ENCODE peak calls at places on chromosome 3, in five cellular contexts. I, S, A, M and V are unnamed samples.

GRCh38 chr3:45553469-45553974 is 41.0 kb upstream of the LIMD1 start:
- DNase-seq in I (peak), S (peak), A (no peak), M (peak), V (no peak)

GRCh38 chr3:9500108-9501050 is 53.2 kb downstream of the LHFPL4 start:
- DNase-seq in I (peak), S (peak), A (no peak), M (no peak), V (no peak)

GRCh38 chr3:63251499-63251898 is 26.6 kb upstream of the SYNPR start:
- DNase-seq in I (no peak), S (no peak), A (no peak), M (no peak), V (no peak)

GRCh38 chr3:33718595-33718907 is 497 bp upstream of the CLASP2 start:
- DNase-seq in I (no peak), S (peak), A (no peak), M (no peak), V (no peak)

GRCh38 chr3:8147726-8148125 is 353.9 kb upstream of the LMCD1 start:
- DNase-seq in I (no peak), S (no peak), A (no peak), M (no peak), V (no peak)

GRCh38 chr3:40524222-40524570 is 564 bp upstream of the ZNF621 start:
- DNase-seq in I (no peak), S (no peak), A (no peak), M (no peak), V (no peak)

GRCh38 chr3:17939157-17939556 is 196.7 kb upstream of the TBC1D5 start:
- DNase-seq in I (no peak), S (no peak), A (no peak), M (no peak), V (no peak)

GRCh38 chr3:50885491-50885890 is 210.8 kb downstream of the DOCK3 start:
- DNase-seq in I (no peak), S (no peak), A (no peak), M (no peak), V (no peak)

GRCh38 chr3:152258448-152259302 is 10.1 kb upstream of the MBNL1 start:
- DNase-seq in I (no peak), S (no peak), A (no peak), M (peak), V (peak)

GRCh38 chr3:11510001-11510760 is 133.5 kb downstream of the VGLL4 start:
- DNase-seq in I (no peak), S (no peak), A (no peak), M (peak), V (no peak)

GRCh38 chr3:41681479-41681878 is 280.4 kb downstream of the ULK4 start:
- DNase-seq in I (no peak), S (no peak), A (no peak), M (no peak), V (no peak)

GRCh38 chr3:29275309-29275708 is 5.6 kb upstream of the RBMS3 start:
- DNase-seq in I (no peak), S (peak), A (no peak), M (peak), V (no peak)

GRCh38 chr3:31942446-31942845 is 38.6 kb downstream of the OSBPL10 start:
- DNase-seq in I (no peak), S (no peak), A (no peak), M (no peak), V (no peak)

GRCh38 chr3:168117059-168117458 is 21.3 kb upstream of the GOLIM4 start:
- DNase-seq in I (no peak), S (no peak), A (no peak), M (no peak), V (no peak)

GRCh38 chr3:73365756-73366397 is 258.9 kb downstream of the PDZRN3 start:
- DNase-seq in I (no peak), S (peak), A (no peak), M (peak), V (peak)

GRCh38 chr3:195908439-195909293 is at the start of gene TNK2:
- DNase-seq in I (no peak), S (peak), A (no peak), M (no peak), V (no peak)

GRCh38 chr3:65988440-65988839 is 50.3 kb downstream of the MAGI1 start:
- DNase-seq in I (no peak), S (no peak), A (no peak), M (no peak), V (no peak)

GRCh38 chr3:27641271-27641670 is 80.9 kb downstream of the EOMES start:
- DNase-seq in I (no peak), S (no peak), A (no peak), M (no peak), V (no peak)

GRCh38 chr3:15331606-15332404 is 581 bp downstream of the SH3BP5 start:
- DNase-seq in I (peak), S (peak), A (no peak), M (peak), V (peak)

GRCh38 chr3:51696954-51697353 is 9.9 kb upstream of the GRM2 start:
- DNase-seq in I (no peak), S (no peak), A (no peak), M (no peak), V (no peak)

GRCh38 chr3:169196789-169197188 is 466.7 kb downstream of the MECOM start:
- DNase-seq in I (no peak), S (no peak), A (no peak), M (no peak), V (no peak)

GRCh38 chr3:108131105-108131794 is 40.4 kb upstream of the CD47 start:
- DNase-seq in I (no peak), S (no peak), A (no peak), M (no peak), V (no peak)

GRCh38 chr3:112775011-112775742 is 71.5 kb downstream of the CD200R1L start:
- DNase-seq in I (no peak), S (no peak), A (no peak), M (peak), V (no peak)

GRCh38 chr3:48435223-48435595 is 4.7 kb downstream of the CCDC51 start:
- DNase-seq in I (no peak), S (no peak), A (no peak), M (no peak), V (no peak)

GRCh38 chr3:169390310-169390731 is 273.2 kb downstream of the MECOM start:
- DNase-seq in I (no peak), S (no peak), A (no peak), M (no peak), V (no peak)

GRCh38 chr3:153052096-153052460 is 109.9 kb upstream of the RAP2B start:
- DNase-seq in I (no peak), S (no peak), A (no peak), M (peak), V (no peak)

GRCh38 chr3:184541886-184542562 is 19.6 kb upstream of the EPHB3 start:
- DNase-seq in I (no peak), S (no peak), A (no peak), M (no peak), V (no peak)

GRCh38 chr3:59280113-59280512 is 230.3 kb upstream of the CFAP20DC start:
- DNase-seq in I (no peak), S (no peak), A (no peak), M (no peak), V (no peak)

GRCh38 chr3:49668861-49669260 is 5.3 kb upstream of the APEH start:
- DNase-seq in I (no peak), S (no peak), A (no peak), M (no peak), V (no peak)

GRCh38 chr3:171878441-171879225 is 35.5 kb downstream of the TMEM212 start:
- DNase-seq in I (no peak), S (no peak), A (no peak), M (no peak), V (no peak)

GRCh38 chr3:51967384-51968174 is at the start of gene PCBP4:
- DNase-seq in I (peak), S (peak), A (no peak), M (peak), V (peak)

GRCh38 chr3:107251819-107252218 is 125.4 kb upstream of the CCDC54 start:
- DNase-seq in I (no peak), S (no peak), A (no peak), M (no peak), V (no peak)

GRCh38 chr3:110608566-110608965 is 463.1 kb upstream of the NECTIN3 start:
- DNase-seq in I (no peak), S (no peak), A (no peak), M (no peak), V (no peak)

GRCh38 chr3:19022546-19022945 is 125.8 kb upstream of the KCNH8 start:
- DNase-seq in I (no peak), S (no peak), A (no peak), M (no peak), V (no peak)

GRCh38 chr3:16507540-16508241 is 5.8 kb downstream of the RFTN1 start:
- DNase-seq in I (no peak), S (no peak), A (no peak), M (no peak), V (no peak)
- TF ChIP-seq POLR2A in I (peak), S (no peak), A (no peak), M (no peak), V (no peak)

GRCh38 chr3:122094693-122095092 is 39.5 kb downstream of the CD86 start:
- DNase-seq in I (no peak), S (no peak), A (no peak), M (no peak), V (no peak)
- TF ChIP-seq POLR2A in I (no peak), S (no peak), A (no peak), M (no peak), V (no peak)

GRCh38 chr3:159988617-159989251 is at the start of gene IL12A:
- DNase-seq in I (peak), S (peak), A (peak), M (peak), V (peak)
- TF ChIP-seq POLR2A in I (no peak), S (no peak), A (no peak), M (no peak), V (no peak)

GRCh38 chr3:128748527-128748926 is 22.5 kb downstream of the RAB7A start:
- DNase-seq in I (no peak), S (no peak), A (no peak), M (no peak), V (no peak)
- TF ChIP-seq POLR2A in I (no peak), S (no peak), A (no peak), M (no peak), V (no peak)

GRCh38 chr3:130849111-130849552 is 44.8 kb upstream of the ATP2C1 start:
- DNase-seq in I (no peak), S (peak), A (no peak), M (no peak), V (peak)

GRCh38 chr3:130850846-130851245 is 43.0 kb upstream of the ATP2C1 start:
- DNase-seq in I (no peak), S (no peak), A (no peak), M (no peak), V (no peak)

GRCh38 chr3:130846181-130846580 is 47.7 kb upstream of the ATP2C1 start:
- DNase-seq in I (no peak), S (no peak), A (no peak), M (no peak), V (no peak)

GRCh38 chr3:130854208-130854864 is 39.5 kb upstream of the ATP2C1 start:
- DNase-seq in I (no peak), S (no peak), A (no peak), M (no peak), V (no peak)

DNA sequence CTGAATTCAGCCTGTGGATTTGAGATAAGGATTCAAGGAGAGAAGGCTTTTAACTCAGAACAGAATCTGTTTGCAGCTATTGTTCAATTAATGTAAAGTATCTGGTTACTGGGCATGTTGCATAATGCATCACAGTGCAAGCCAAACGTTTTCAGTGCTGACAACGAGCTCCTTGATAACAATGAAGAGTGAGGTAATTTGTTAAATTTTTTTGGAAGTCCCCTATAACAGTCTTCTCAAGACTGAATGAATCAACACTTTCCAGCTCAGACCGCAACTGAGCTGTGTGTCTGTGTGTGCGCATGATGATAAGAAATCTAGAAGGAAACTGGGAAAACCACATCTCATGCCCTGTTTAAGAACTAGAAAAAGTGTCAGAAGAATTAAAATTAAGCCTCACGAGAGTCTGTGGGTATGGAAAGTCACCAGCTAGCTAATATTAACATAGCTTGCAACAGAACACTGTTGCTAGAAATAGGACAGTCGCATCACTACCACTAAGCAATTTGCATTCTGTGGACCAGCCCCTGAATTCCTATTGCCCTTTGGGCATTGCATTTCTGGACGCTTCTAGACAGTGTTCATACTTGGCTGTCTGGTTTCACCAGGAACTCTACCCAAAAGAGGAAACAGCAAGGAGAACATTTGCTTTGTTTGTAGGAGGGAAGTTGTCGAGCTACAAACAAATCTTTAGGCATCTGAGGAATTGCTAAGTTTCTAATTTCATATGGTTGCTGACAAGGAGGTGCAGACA is 43.7 kb upstream of the ATP2C1 start:
- DNase-seq in I (no peak), S (peak), A (no peak), M (no peak), V (no peak)
- TF ChIP-seq POLR2A in I (peak), S (no peak), A (no peak), M (no peak), V (no peak)

DNA sequence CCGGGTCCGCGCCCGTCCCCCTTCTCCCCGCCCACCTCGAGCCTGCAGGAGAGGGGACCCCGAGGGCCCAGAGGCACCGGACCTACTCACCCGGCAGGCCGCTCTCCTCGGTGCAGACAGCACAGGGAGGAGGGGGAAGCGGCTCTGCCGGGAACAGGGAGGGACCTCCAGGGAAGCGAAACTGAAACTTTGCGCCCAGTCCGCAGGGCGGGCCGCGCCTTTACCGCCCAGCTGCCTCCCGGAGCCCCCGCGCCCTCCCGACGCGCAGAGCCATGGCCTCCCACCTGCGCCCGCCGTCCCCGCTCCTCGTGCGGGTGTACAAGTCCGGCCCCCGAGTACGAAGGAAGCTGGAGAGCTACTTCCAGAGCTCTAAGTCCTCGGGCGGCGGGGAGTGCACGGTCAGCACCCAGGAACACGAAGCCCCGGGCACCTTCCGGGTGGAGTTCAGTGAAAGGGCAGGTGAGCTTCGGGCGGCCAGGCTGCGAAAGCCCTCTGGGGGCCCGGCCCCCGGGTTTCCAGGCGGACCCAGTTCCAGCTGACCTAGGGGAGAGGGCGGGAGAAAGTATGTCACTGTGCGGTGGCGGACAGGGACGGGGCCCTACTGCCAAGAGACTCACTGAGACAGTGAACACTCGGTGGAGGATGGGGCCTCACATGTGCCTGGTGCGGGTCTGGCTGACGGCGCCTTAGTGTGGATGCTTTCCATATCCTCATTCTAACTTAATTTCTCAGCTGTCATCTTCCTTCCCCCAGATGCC is at the start of the genes DTX3L and PARP9:
- DNase-seq in I (peak), S (peak), A (peak), M (peak), V (peak)
- TF ChIP-seq POLR2A in I (peak), S (no peak), A (no peak), M (peak), V (peak)

GRCh38 chr3:129428382-129429079 is at the start of gene EFCAB12:
- DNase-seq in I (peak), S (peak), A (peak), M (peak), V (peak)
- TF ChIP-seq POLR2A in I (peak), S (no peak), A (no peak), M (no peak), V (no peak)

GRCh38 chr3:188006726-188007393 is 147.1 kb upstream of the LPP start:
- DNase-seq in I (no peak), S (peak), A (no peak), M (no peak), V (no peak)
- TF ChIP-seq POLR2A in I (no peak), S (no peak), A (no peak), M (no peak), V (no peak)

GRCh38 chr3:99875925-99876781 is 58.5 kb downstream of the CMSS1 start:
- DNase-seq in I (peak), S (peak), A (no peak), M (peak), V (peak)
- TF ChIP-seq POLR2A in I (peak), S (peak), A (peak), M (peak), V (peak)

DNA sequence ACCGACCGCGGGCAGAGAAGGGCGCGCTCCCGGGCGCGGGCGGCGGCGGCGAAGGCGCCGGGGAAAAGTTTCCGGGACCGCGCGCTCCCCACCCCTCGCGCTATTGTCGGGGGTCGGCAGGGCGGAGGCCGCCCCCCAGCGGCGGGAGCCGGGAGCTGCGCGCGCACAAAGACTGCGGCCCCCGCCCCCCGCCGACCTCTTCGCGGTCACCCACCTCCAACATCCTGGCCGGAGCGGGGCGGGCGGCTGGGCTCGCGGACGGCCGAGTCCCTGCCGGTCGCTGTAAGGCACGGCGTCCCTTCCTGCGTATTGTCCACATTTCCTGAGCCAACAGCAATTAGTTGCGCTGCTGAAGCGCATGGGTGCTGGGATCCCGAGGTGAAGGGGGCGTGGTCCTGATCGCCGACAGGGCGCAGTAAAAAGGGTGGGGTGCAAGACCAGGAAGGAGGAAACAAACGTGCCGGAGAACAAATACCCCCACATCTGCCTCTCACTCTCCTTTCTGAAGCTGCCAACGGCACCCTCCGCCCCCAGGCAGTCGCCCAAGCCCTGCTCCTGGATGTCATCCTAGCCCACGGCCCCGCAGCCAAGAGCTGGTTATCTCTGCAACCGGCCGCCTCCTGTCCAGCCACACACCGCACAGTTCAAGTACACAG is at the start of gene TMEM44:
- DNase-seq in I (peak), S (peak), A (no peak), M (peak), V (peak)
- TF ChIP-seq POLR2A in I (peak), S (no peak), A (no peak), M (no peak), V (no peak)